ENCODE peak calls at places on chromosome 18, in ten cellular contexts. One of them, this sample, is unnamed.

GRCh38 chr18:6881034-6881800 is 151.7 kb downstream of the ARHGAP28 start:
- DNase-seq in fibroblast of the aortic adventitia: peak; percentile 70
- DNase-seq in HEK293T: no peak
- DNase-seq in glutamatergic neuron: no peak
- DNase-seq in neural crest cell: no peak
- DNase-seq in lower lobe of right lung: no peak
- DNase-seq in gastrocnemius medialis: peak; percentile 50
- DNase-seq in psoas muscle: no peak
- DNase-seq in occipital lobe: no peak
- DNase-seq in SK-MEL-5: no peak
- DNase-seq in this sample: peak; percentile 43

GRCh38 chr18:8943900-8944870 is 158.3 kb upstream of the NDUFV2 start:
- DNase-seq in fibroblast of the aortic adventitia: peak; percentile 76
- DNase-seq in HEK293T: no peak
- DNase-seq in glutamatergic neuron: no peak
- DNase-seq in neural crest cell: no peak
- DNase-seq in lower lobe of right lung: no peak
- DNase-seq in gastrocnemius medialis: no peak
- DNase-seq in psoas muscle: no peak
- DNase-seq in occipital lobe: no peak
- DNase-seq in SK-MEL-5: no peak
- DNase-seq in this sample: no peak

GRCh38 chr18:37294951-37295350 is 270.6 kb downstream of the CELF4 start:
- DNase-seq in fibroblast of the aortic adventitia: no peak
- DNase-seq in HEK293T: peak; percentile 87
- DNase-seq in glutamatergic neuron: peak; percentile 71
- DNase-seq in neural crest cell: peak; percentile 26
- DNase-seq in lower lobe of right lung: no peak
- DNase-seq in gastrocnemius medialis: no peak
- DNase-seq in psoas muscle: no peak
- DNase-seq in occipital lobe: no peak
- DNase-seq in SK-MEL-5: peak; percentile 58
- DNase-seq in this sample: peak; percentile 72

GRCh38 chr18:46073474-46074331 is 1.6 kb upstream of the PSTPIP2 start:
- DNase-seq in fibroblast of the aortic adventitia: peak; percentile 82
- DNase-seq in HEK293T: no peak
- DNase-seq in glutamatergic neuron: peak; percentile 26
- DNase-seq in neural crest cell: peak; percentile 70
- DNase-seq in lower lobe of right lung: no peak
- DNase-seq in gastrocnemius medialis: no peak
- DNase-seq in psoas muscle: no peak
- DNase-seq in occipital lobe: no peak
- DNase-seq in SK-MEL-5: peak; percentile 72
- DNase-seq in this sample: peak; percentile 65

GRCh38 chr18:59324623-59324971 is 6.1 kb upstream of the CPLX4 start:
- DNase-seq in fibroblast of the aortic adventitia: no peak
- DNase-seq in HEK293T: no peak
- DNase-seq in glutamatergic neuron: no peak
- DNase-seq in neural crest cell: no peak
- DNase-seq in lower lobe of right lung: no peak
- DNase-seq in gastrocnemius medialis: no peak
- DNase-seq in psoas muscle: no peak
- DNase-seq in occipital lobe: no peak
- DNase-seq in SK-MEL-5: no peak
- DNase-seq in this sample: no peak

GRCh38 chr18:34222025-34222395 is 2.7 kb downstream of the NOL4 start:
- DNase-seq in fibroblast of the aortic adventitia: no peak
- DNase-seq in HEK293T: peak; percentile 56
- DNase-seq in glutamatergic neuron: peak; percentile 63
- DNase-seq in neural crest cell: no peak
- DNase-seq in lower lobe of right lung: no peak
- DNase-seq in gastrocnemius medialis: no peak
- DNase-seq in psoas muscle: no peak
- DNase-seq in occipital lobe: peak; percentile 35
- DNase-seq in SK-MEL-5: no peak
- DNase-seq in this sample: peak; percentile 53

GRCh38 chr18:36262971-36263370 is 34.5 kb upstream of the FHOD3 start:
- DNase-seq in fibroblast of the aortic adventitia: no peak
- DNase-seq in HEK293T: no peak
- DNase-seq in glutamatergic neuron: no peak
- DNase-seq in neural crest cell: no peak
- DNase-seq in lower lobe of right lung: no peak
- DNase-seq in gastrocnemius medialis: no peak
- DNase-seq in psoas muscle: no peak
- DNase-seq in occipital lobe: no peak
- DNase-seq in SK-MEL-5: no peak
- DNase-seq in this sample: no peak

GRCh38 chr18:62037989-62038778 is 145.4 kb upstream of the RNF152 start:
- DNase-seq in fibroblast of the aortic adventitia: peak; percentile 74
- DNase-seq in HEK293T: no peak
- DNase-seq in glutamatergic neuron: no peak
- DNase-seq in neural crest cell: no peak
- DNase-seq in lower lobe of right lung: no peak
- DNase-seq in gastrocnemius medialis: no peak
- DNase-seq in psoas muscle: no peak
- DNase-seq in occipital lobe: no peak
- DNase-seq in SK-MEL-5: no peak
- DNase-seq in this sample: no peak

GRCh38 chr18:7927119-7927518 is 360.0 kb downstream of the PTPRM start:
- DNase-seq in fibroblast of the aortic adventitia: no peak
- DNase-seq in HEK293T: no peak
- DNase-seq in glutamatergic neuron: no peak
- DNase-seq in neural crest cell: no peak
- DNase-seq in lower lobe of right lung: no peak
- DNase-seq in gastrocnemius medialis: no peak
- DNase-seq in psoas muscle: no peak
- DNase-seq in occipital lobe: no peak
- DNase-seq in SK-MEL-5: no peak
- DNase-seq in this sample: no peak

GRCh38 chr18:31101148-31102019 is 837 bp downstream of the DSC2 start:
- DNase-seq in fibroblast of the aortic adventitia: no peak
- DNase-seq in HEK293T: peak; percentile 73
- DNase-seq in glutamatergic neuron: peak; percentile 80
- DNase-seq in neural crest cell: peak; percentile 51
- DNase-seq in lower lobe of right lung: peak; percentile 89
- DNase-seq in gastrocnemius medialis: peak; percentile 25
- DNase-seq in psoas muscle: peak; percentile 79
- DNase-seq in occipital lobe: peak; percentile 31
- DNase-seq in SK-MEL-5: peak; percentile 3
- DNase-seq in this sample: peak; percentile 70

GRCh38 chr18:41842886-41843285 is 112.1 kb upstream of the PIK3C3 start:
- DNase-seq in fibroblast of the aortic adventitia: no peak
- DNase-seq in HEK293T: no peak
- DNase-seq in glutamatergic neuron: no peak
- DNase-seq in neural crest cell: no peak
- DNase-seq in lower lobe of right lung: no peak
- DNase-seq in gastrocnemius medialis: no peak
- DNase-seq in psoas muscle: no peak
- DNase-seq in occipital lobe: no peak
- DNase-seq in SK-MEL-5: no peak
- DNase-seq in this sample: no peak

GRCh38 chr18:48934708-48935432 is 15.9 kb downstream of the SMAD7 start:
- DNase-seq in fibroblast of the aortic adventitia: peak; percentile 61
- DNase-seq in HEK293T: no peak
- DNase-seq in glutamatergic neuron: no peak
- DNase-seq in neural crest cell: no peak
- DNase-seq in lower lobe of right lung: no peak
- DNase-seq in gastrocnemius medialis: peak; percentile 97
- DNase-seq in psoas muscle: peak; percentile 94
- DNase-seq in occipital lobe: no peak
- DNase-seq in SK-MEL-5: no peak
- DNase-seq in this sample: no peak

GRCh38 chr18:27004056-27004829 is 138.7 kb upstream of the AQP4 start:
- DNase-seq in fibroblast of the aortic adventitia: peak; percentile 29
- DNase-seq in HEK293T: no peak
- DNase-seq in glutamatergic neuron: no peak
- DNase-seq in neural crest cell: no peak
- DNase-seq in lower lobe of right lung: no peak
- DNase-seq in gastrocnemius medialis: no peak
- DNase-seq in psoas muscle: no peak
- DNase-seq in occipital lobe: no peak
- DNase-seq in SK-MEL-5: peak; percentile 39
- DNase-seq in this sample: no peak

GRCh38 chr18:58534535-58535301 is 94.2 kb downstream of the ALPK2 start:
- DNase-seq in fibroblast of the aortic adventitia: no peak
- DNase-seq in HEK293T: no peak
- DNase-seq in glutamatergic neuron: no peak
- DNase-seq in neural crest cell: no peak
- DNase-seq in lower lobe of right lung: no peak
- DNase-seq in gastrocnemius medialis: no peak
- DNase-seq in psoas muscle: no peak
- DNase-seq in occipital lobe: no peak
- DNase-seq in SK-MEL-5: no peak
- DNase-seq in this sample: no peak

GRCh38 chr18:44552706-44553105 is 128.0 kb upstream of the SETBP1 start:
- DNase-seq in fibroblast of the aortic adventitia: no peak
- DNase-seq in HEK293T: no peak
- DNase-seq in glutamatergic neuron: no peak
- DNase-seq in neural crest cell: no peak
- DNase-seq in lower lobe of right lung: no peak
- DNase-seq in gastrocnemius medialis: no peak
- DNase-seq in psoas muscle: no peak
- DNase-seq in occipital lobe: no peak
- DNase-seq in SK-MEL-5: no peak
- DNase-seq in this sample: no peak